ENCODE peak calls at places on chromosomes 13 and 19, in eight cellular contexts. W, A, T, V, O, L, D and S are unnamed samples.

GRCh38 chr19:6491802-6492592 is 10.1 kb downstream of the TUBB4A start:
- DNase-seq in W (no peak), V (no peak), T (peak), D (no peak), L (no peak), A (no peak), O (no peak), S (no peak)

GRCh38 chr13:80132741-80133601 is 208.0 kb downstream of the SPRY2 start:
- DNase-seq in V (no peak), O (no peak), W (peak), D (no peak), L (peak), A (peak), T (peak), S (no peak)

GRCh38 chr19:57192064-57192395 is 730 bp downstream of the ZNF264 start:
- DNase-seq in O (no peak), W (no peak), V (no peak), A (no peak), D (no peak), T (no peak), L (peak), S (no peak)

GRCh38 chr13:33610471-33611015 is 207.4 kb upstream of the RFC3 start:
- DNase-seq in A (peak), O (no peak), L (no peak), W (peak), V (no peak), T (peak), D (no peak), S (peak)

GRCh38 chr19:3733549-3734309 is 25.5 kb downstream of the TJP3 start:
- DNase-seq in D (no peak), W (no peak), V (no peak), T (no peak), O (no peak), L (no peak), A (no peak), S (no peak)

GRCh38 chr19:29415507-29415906 is 110.3 kb upstream of the VSTM2B start:
- DNase-seq in A (no peak), T (no peak), V (no peak), W (no peak), L (no peak), O (no peak), D (no peak), S (no peak)

GRCh38 chr19:38813323-38813722 is 578 bp upstream of the LGALS4 start:
- DNase-seq in A (no peak), O (no peak), W (no peak), L (no peak), V (no peak), D (no peak), T (no peak), S (no peak)

GRCh38 chr13:75694742-75695141 is 58.6 kb downstream of the LMO7 start:
- DNase-seq in T (no peak), O (no peak), V (no peak), W (no peak), D (no peak), L (no peak), A (no peak), S (no peak)

GRCh38 chr19:13827656-13828055 is 32.4 kb downstream of the ZSWIM4 start:
- DNase-seq in V (no peak), L (no peak), A (no peak), D (no peak), T (no peak), W (no peak), O (no peak), S (no peak)

GRCh38 chr13:91643394-91643793 is 245.0 kb downstream of the GPC5 start:
- DNase-seq in D (no peak), A (no peak), L (no peak), O (no peak), W (no peak), V (no peak), T (no peak), S (no peak)

GRCh38 chr19:35342430-35342829 is 5.3 kb upstream of the FFAR1 start:
- DNase-seq in D (no peak), A (peak), L (no peak), W (no peak), V (no peak), T (no peak), O (no peak), S (no peak)

GRCh38 chr19:45164577-45165335 is 4.0 kb upstream of the NKPD1 start:
- DNase-seq in A (no peak), T (no peak), V (no peak), D (no peak), O (no peak), W (no peak), L (no peak), S (no peak)

GRCh38 chr19:32977269-32977668 is 5.2 kb downstream of the FAAP24 start:
- DNase-seq in V (no peak), L (no peak), T (no peak), A (no peak), O (no peak), D (no peak), W (no peak), S (no peak)